ENCODE peak calls at places on chromosome 22, in ten cellular contexts. One of them, this sample, is unnamed.
A peak's percentile ranks its signal among the peaks of the same experiment; 100 is the strongest.

GRCh38 chr22:42855211-42855610 is 1.9 kb downstream of the ARFGAP3 start:
- DNase-seq in esophagus muscularis mucosa: no peak
- DNase-seq in neural progenitor cell: no peak
- DNase-seq in pancreas: no peak
- DNase-seq in A549: no peak
- DNase-seq in DND-41: no peak
- DNase-seq in OCI-LY7: no peak
- DNase-seq in effector memory CD4-positive, alpha-beta T cell: no peak
- DNase-seq in lower leg skin: no peak
- DNase-seq in mesendoderm: no peak
- DNase-seq in this sample: no peak

GRCh38 chr22:49587421-49587820 is 240.3 kb downstream of the BRD1 start:
- DNase-seq in mesendoderm: no peak
- DNase-seq in A549: no peak
- DNase-seq in OCI-LY7: no peak
- DNase-seq in DND-41: no peak
- DNase-seq in pancreas: no peak
- DNase-seq in neural progenitor cell: no peak
- DNase-seq in lower leg skin: peak; percentile 73
- DNase-seq in esophagus muscularis mucosa: no peak
- DNase-seq in effector memory CD4-positive, alpha-beta T cell: no peak
- DNase-seq in this sample: no peak

GRCh38 chr22:47215851-47216250 is 453.4 kb downstream of the TBC1D22A start:
- DNase-seq in DND-41: no peak
- DNase-seq in lower leg skin: peak; percentile 45
- DNase-seq in effector memory CD4-positive, alpha-beta T cell: no peak
- DNase-seq in esophagus muscularis mucosa: no peak
- DNase-seq in pancreas: no peak
- DNase-seq in A549: no peak
- DNase-seq in OCI-LY7: no peak
- DNase-seq in neural progenitor cell: no peak
- DNase-seq in mesendoderm: no peak
- DNase-seq in this sample: no peak

GRCh38 chr22:17773606-17774205 is 563 bp downstream of the BID start:
- DNase-seq in mesendoderm: peak; percentile 76
- DNase-seq in effector memory CD4-positive, alpha-beta T cell: peak; percentile 53
- DNase-seq in A549: peak; percentile 33
- DNase-seq in neural progenitor cell: peak; percentile 89
- DNase-seq in lower leg skin: no peak
- DNase-seq in esophagus muscularis mucosa: no peak
- DNase-seq in OCI-LY7: peak; percentile 79
- DNase-seq in pancreas: peak; percentile 38
- DNase-seq in DND-41: peak; percentile 74
- DNase-seq in this sample: no peak

GRCh38 chr22:31561238-31561887 is 65.0 kb downstream of the SFI1 start:
- DNase-seq in mesendoderm: peak; percentile 92
- DNase-seq in A549: peak; percentile 59
- DNase-seq in OCI-LY7: peak; percentile 66
- DNase-seq in pancreas: peak; percentile 83
- DNase-seq in neural progenitor cell: peak; percentile 90
- DNase-seq in esophagus muscularis mucosa: no peak
- DNase-seq in DND-41: peak; percentile 47
- DNase-seq in effector memory CD4-positive, alpha-beta T cell: no peak
- DNase-seq in lower leg skin: peak; percentile 86
- DNase-seq in this sample: peak; percentile 36

GRCh38 chr22:27108425-27109114 is 451.2 kb downstream of the MIAT start:
- DNase-seq in mesendoderm: peak; percentile 60
- DNase-seq in effector memory CD4-positive, alpha-beta T cell: no peak
- DNase-seq in lower leg skin: peak; percentile 88
- DNase-seq in A549: no peak
- DNase-seq in esophagus muscularis mucosa: peak; percentile 97
- DNase-seq in neural progenitor cell: no peak
- DNase-seq in DND-41: no peak
- DNase-seq in OCI-LY7: no peak
- DNase-seq in pancreas: peak; percentile 48
- DNase-seq in this sample: no peak

GRCh38 chr22:32142600-32142999 is 16.5 kb downstream of the C22orf42 start:
- DNase-seq in esophagus muscularis mucosa: peak; percentile 39
- DNase-seq in mesendoderm: no peak
- DNase-seq in DND-41: no peak
- DNase-seq in lower leg skin: no peak
- DNase-seq in OCI-LY7: no peak
- DNase-seq in A549: no peak
- DNase-seq in pancreas: no peak
- DNase-seq in neural progenitor cell: no peak
- DNase-seq in effector memory CD4-positive, alpha-beta T cell: no peak
- DNase-seq in this sample: no peak

GRCh38 chr22:17436382-17436951 is 67.2 kb downstream of the CECR2 start:
- DNase-seq in A549: no peak
- DNase-seq in effector memory CD4-positive, alpha-beta T cell: no peak
- DNase-seq in DND-41: no peak
- DNase-seq in esophagus muscularis mucosa: no peak
- DNase-seq in pancreas: no peak
- DNase-seq in neural progenitor cell: peak; percentile 44
- DNase-seq in lower leg skin: no peak
- DNase-seq in OCI-LY7: peak; percentile 49
- DNase-seq in mesendoderm: no peak
- DNase-seq in this sample: no peak

GRCh38 chr22:22168190-22168940 is 76.2 kb upstream of the VPREB1 start:
- DNase-seq in mesendoderm: peak; percentile 61
- DNase-seq in A549: peak; percentile 11
- DNase-seq in pancreas: peak; percentile 21
- DNase-seq in OCI-LY7: peak; percentile 96
- DNase-seq in lower leg skin: no peak
- DNase-seq in effector memory CD4-positive, alpha-beta T cell: no peak
- DNase-seq in DND-41: peak; percentile 51
- DNase-seq in esophagus muscularis mucosa: peak; percentile 75
- DNase-seq in neural progenitor cell: peak; percentile 30
- DNase-seq in this sample: no peak

GRCh38 chr22:50302041-50302541 is 5.4 kb downstream of the PLXNB2 start:
- DNase-seq in effector memory CD4-positive, alpha-beta T cell: no peak
- DNase-seq in DND-41: no peak
- DNase-seq in A549: no peak
- DNase-seq in lower leg skin: no peak
- DNase-seq in OCI-LY7: no peak
- DNase-seq in esophagus muscularis mucosa: no peak
- DNase-seq in neural progenitor cell: no peak
- DNase-seq in mesendoderm: no peak
- DNase-seq in pancreas: no peak
- DNase-seq in this sample: no peak

GRCh38 chr22:38454361-38455062 is 487 bp downstream of the KCNJ4 start:
- DNase-seq in neural progenitor cell: peak; percentile 62
- DNase-seq in pancreas: no peak
- DNase-seq in lower leg skin: no peak
- DNase-seq in effector memory CD4-positive, alpha-beta T cell: no peak
- DNase-seq in mesendoderm: no peak
- DNase-seq in DND-41: no peak
- DNase-seq in esophagus muscularis mucosa: no peak
- DNase-seq in OCI-LY7: peak; percentile 26
- DNase-seq in A549: no peak
- DNase-seq in this sample: no peak
- H3K4me3 ChIP-seq in neural progenitor cell: peak overlapping the region; percentile 59
- H3K4me3 ChIP-seq in pancreas: peak overlapping the region; percentile 8
- H3K4me3 ChIP-seq in lower leg skin: peak overlapping the region; percentile 10
- H3K4me3 ChIP-seq in effector memory CD4-positive, alpha-beta T cell: peak overlapping the region; percentile 45
- H3K4me3 ChIP-seq in mesendoderm: no peak overlapping the region
- H3K4me3 ChIP-seq in DND-41: no peak overlapping the region
- H3K4me3 ChIP-seq in esophagus muscularis mucosa: peak overlapping the region; percentile 53
- H3K4me3 ChIP-seq in OCI-LY7: no peak overlapping the region
- H3K4me3 ChIP-seq in A549: peak overlapping the region; percentile 62
- H3K4me3 ChIP-seq in this sample: peak overlapping the region; percentile 23

GRCh38 chr22:29481265-29482000 is 1.4 kb downstream of the NEFH start:
- DNase-seq in pancreas: peak; percentile 33
- DNase-seq in DND-41: no peak
- DNase-seq in mesendoderm: peak; percentile 74
- DNase-seq in OCI-LY7: no peak
- DNase-seq in effector memory CD4-positive, alpha-beta T cell: no peak
- DNase-seq in neural progenitor cell: peak; percentile 56
- DNase-seq in A549: no peak
- DNase-seq in esophagus muscularis mucosa: no peak
- DNase-seq in lower leg skin: no peak
- DNase-seq in this sample: no peak

GRCh38 chr22:29478326-29479276 is 1.4 kb upstream of the NEFH start:
- DNase-seq in effector memory CD4-positive, alpha-beta T cell: no peak
- DNase-seq in neural progenitor cell: peak; percentile 82
- DNase-seq in A549: peak; percentile 28
- DNase-seq in pancreas: no peak
- DNase-seq in esophagus muscularis mucosa: no peak
- DNase-seq in mesendoderm: peak; percentile 56
- DNase-seq in lower leg skin: no peak
- DNase-seq in DND-41: peak; percentile 77
- DNase-seq in OCI-LY7: no peak
- DNase-seq in this sample: no peak

GRCh38 chr22:29479417-29480261 is at the start of gene NEFH:
- DNase-seq in neural progenitor cell: peak; percentile 56
- DNase-seq in DND-41: no peak
- DNase-seq in pancreas: no peak
- DNase-seq in A549: no peak
- DNase-seq in lower leg skin: no peak
- DNase-seq in effector memory CD4-positive, alpha-beta T cell: no peak
- DNase-seq in esophagus muscularis mucosa: no peak
- DNase-seq in OCI-LY7: no peak
- DNase-seq in mesendoderm: no peak
- DNase-seq in this sample: no peak

GRCh38 chr22:29480512-29481264 is 670 bp downstream of the NEFH start:
- DNase-seq in DND-41: no peak
- DNase-seq in mesendoderm: peak; percentile 86
- DNase-seq in OCI-LY7: no peak
- DNase-seq in lower leg skin: no peak
- DNase-seq in A549: no peak
- DNase-seq in neural progenitor cell: peak; percentile 82
- DNase-seq in esophagus muscularis mucosa: no peak
- DNase-seq in effector memory CD4-positive, alpha-beta T cell: peak; percentile 8
- DNase-seq in pancreas: no peak
- DNase-seq in this sample: no peak

GRCh38 chr22:29480262-29480511 is 169 bp downstream of the NEFH start:
- DNase-seq in A549: no peak
- DNase-seq in DND-41: no peak
- DNase-seq in esophagus muscularis mucosa: no peak
- DNase-seq in mesendoderm: no peak
- DNase-seq in neural progenitor cell: no peak
- DNase-seq in effector memory CD4-positive, alpha-beta T cell: no peak
- DNase-seq in lower leg skin: no peak
- DNase-seq in OCI-LY7: no peak
- DNase-seq in pancreas: no peak
- DNase-seq in this sample: no peak
- H3K4me3 ChIP-seq in A549: no peak overlapping the region
- H3K4me3 ChIP-seq in DND-41: no peak overlapping the region
- H3K4me3 ChIP-seq in esophagus muscularis mucosa: peak overlapping the region; percentile 30
- H3K4me3 ChIP-seq in mesendoderm: no peak overlapping the region
- H3K4me3 ChIP-seq in neural progenitor cell: peak overlapping the region; percentile 28
- H3K4me3 ChIP-seq in effector memory CD4-positive, alpha-beta T cell: no peak overlapping the region
- H3K4me3 ChIP-seq in lower leg skin: no peak overlapping the region
- H3K4me3 ChIP-seq in OCI-LY7: no peak overlapping the region
- H3K4me3 ChIP-seq in pancreas: no peak overlapping the region
- H3K4me3 ChIP-seq in this sample: no peak overlapping the region

GRCh38 chr22:19773470-19774040 is 13.0 kb downstream of the TBX1 start:
- DNase-seq in OCI-LY7: no peak
- DNase-seq in neural progenitor cell: no peak
- DNase-seq in DND-41: no peak
- DNase-seq in lower leg skin: no peak
- DNase-seq in pancreas: no peak
- DNase-seq in mesendoderm: no peak
- DNase-seq in A549: no peak
- DNase-seq in esophagus muscularis mucosa: no peak
- DNase-seq in effector memory CD4-positive, alpha-beta T cell: no peak
- DNase-seq in this sample: no peak

GRCh38 chr22:19770349-19771220 is 10.0 kb downstream of the TBX1 start:
- DNase-seq in esophagus muscularis mucosa: no peak
- DNase-seq in OCI-LY7: no peak
- DNase-seq in DND-41: no peak
- DNase-seq in lower leg skin: no peak
- DNase-seq in A549: no peak
- DNase-seq in effector memory CD4-positive, alpha-beta T cell: no peak
- DNase-seq in mesendoderm: no peak
- DNase-seq in neural progenitor cell: no peak
- DNase-seq in pancreas: no peak
- DNase-seq in this sample: no peak

GRCh38 chr22:19772673-19773469 is 12.3 kb downstream of the TBX1 start:
- DNase-seq in neural progenitor cell: no peak
- DNase-seq in A549: no peak
- DNase-seq in effector memory CD4-positive, alpha-beta T cell: no peak
- DNase-seq in mesendoderm: no peak
- DNase-seq in lower leg skin: no peak
- DNase-seq in esophagus muscularis mucosa: no peak
- DNase-seq in pancreas: no peak
- DNase-seq in DND-41: no peak
- DNase-seq in OCI-LY7: peak; percentile 98
- DNase-seq in this sample: no peak

GRCh38 chr22:19774628-19775027 is 14.1 kb downstream of the TBX1 start:
- DNase-seq in mesendoderm: no peak
- DNase-seq in lower leg skin: no peak
- DNase-seq in A549: no peak
- DNase-seq in OCI-LY7: no peak
- DNase-seq in pancreas: no peak
- DNase-seq in DND-41: no peak
- DNase-seq in effector memory CD4-positive, alpha-beta T cell: no peak
- DNase-seq in esophagus muscularis mucosa: no peak
- DNase-seq in neural progenitor cell: no peak
- DNase-seq in this sample: no peak

GRCh38 chr22:19772422-19772672 is 11.8 kb downstream of the TBX1 start:
- DNase-seq in neural progenitor cell: no peak
- DNase-seq in pancreas: no peak
- DNase-seq in lower leg skin: no peak
- DNase-seq in mesendoderm: no peak
- DNase-seq in esophagus muscularis mucosa: no peak
- DNase-seq in OCI-LY7: no peak
- DNase-seq in A549: no peak
- DNase-seq in DND-41: no peak
- DNase-seq in effector memory CD4-positive, alpha-beta T cell: no peak
- DNase-seq in this sample: no peak
- H3K4me3 ChIP-seq in neural progenitor cell: no peak overlapping the region
- H3K4me3 ChIP-seq in pancreas: no peak overlapping the region
- H3K4me3 ChIP-seq in lower leg skin: no peak overlapping the region
- H3K4me3 ChIP-seq in mesendoderm: no peak overlapping the region
- H3K4me3 ChIP-seq in esophagus muscularis mucosa: no peak overlapping the region
- H3K4me3 ChIP-seq in OCI-LY7: peak overlapping the region; percentile 60
- H3K4me3 ChIP-seq in A549: no peak overlapping the region
- H3K4me3 ChIP-seq in DND-41: no peak overlapping the region
- H3K4me3 ChIP-seq in effector memory CD4-positive, alpha-beta T cell: no peak overlapping the region
- H3K4me3 ChIP-seq in this sample: no peak overlapping the region

DNA sequence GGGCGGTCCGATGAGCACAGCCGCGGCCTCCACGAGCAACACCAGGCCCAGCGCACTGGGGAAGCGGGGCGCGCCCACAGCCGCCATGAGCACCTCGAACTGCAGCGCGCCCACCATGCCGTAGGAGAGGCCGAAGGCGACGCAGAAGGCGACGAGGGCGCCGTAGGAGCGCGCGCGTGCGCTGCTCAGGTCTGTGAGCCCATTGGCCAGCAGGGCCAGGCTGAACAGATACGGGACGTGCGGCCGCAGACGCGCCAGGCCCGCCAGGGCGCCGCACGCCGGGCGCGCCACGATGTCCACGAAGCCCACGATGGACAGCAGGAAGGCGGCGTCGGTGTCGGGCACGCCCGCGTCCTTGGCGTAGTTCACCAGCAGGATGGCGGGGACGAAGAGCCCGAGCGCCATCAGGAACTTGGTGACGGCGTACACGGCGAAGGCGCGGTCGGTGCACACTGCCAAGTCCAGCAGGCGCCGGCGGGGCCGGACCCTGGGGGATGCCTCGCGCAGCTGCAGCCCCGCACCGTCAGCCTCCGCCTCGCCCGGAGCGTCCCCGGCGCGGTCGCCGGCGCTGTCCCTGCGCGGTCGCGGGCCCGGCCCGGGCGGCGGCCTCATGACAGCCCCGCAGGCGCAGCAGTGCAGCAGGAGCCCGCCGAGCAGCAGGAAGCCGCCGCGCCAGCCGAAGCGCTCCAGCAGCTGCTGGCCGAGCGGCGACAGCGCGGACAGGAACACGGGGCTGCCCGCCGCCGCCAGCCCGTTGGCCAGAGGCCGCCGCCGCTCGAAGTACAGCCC is 2.9 kb downstream of the SLC16A8 start:
- DNase-seq in A549: no peak
- DNase-seq in pancreas: no peak
- DNase-seq in lower leg skin: no peak
- DNase-seq in OCI-LY7: no peak
- DNase-seq in neural progenitor cell: peak; percentile 74
- DNase-seq in DND-41: no peak
- DNase-seq in esophagus muscularis mucosa: no peak
- DNase-seq in effector memory CD4-positive, alpha-beta T cell: no peak
- DNase-seq in mesendoderm: peak; percentile 53
- DNase-seq in this sample: no peak
- H3K4me3 ChIP-seq in A549: no peak overlapping the region
- H3K4me3 ChIP-seq in pancreas: peak overlapping the region; percentile 6
- H3K4me3 ChIP-seq in lower leg skin: peak overlapping the region; percentile 6
- H3K4me3 ChIP-seq in OCI-LY7: no peak overlapping the region
- H3K4me3 ChIP-seq in neural progenitor cell: peak overlapping the region; percentile 24
- H3K4me3 ChIP-seq in DND-41: no peak overlapping the region
- H3K4me3 ChIP-seq in esophagus muscularis mucosa: peak overlapping the region; percentile 49
- H3K4me3 ChIP-seq in effector memory CD4-positive, alpha-beta T cell: peak overlapping the region; percentile 17
- H3K4me3 ChIP-seq in mesendoderm: no peak overlapping the region
- H3K4me3 ChIP-seq in this sample: no peak overlapping the region